ENCODE peak calls at places on chromosomes 1 and 21, in nine cellular contexts. T is endothelial cell of umbilical vein, Y is trophoblast cell, B is GM23248, V is mammary epithelial cell, R is neural progenitor cell, C is MM.1S, E is fibroblast of lung, G is HCT116. N is an unnamed sample.

GRCh38 chr21:41707231-41707988 is 59.4 kb downstream of the RIPK4 start:
- DNase-seq in C (peak; percentile 25), V (peak; percentile 74), B (no peak), T (no peak), E (no peak), R (no peak), G (peak; percentile 26), Y (peak; percentile 37), N (no peak)

GRCh38 chr1:5980314-5981008 is 11.8 kb downstream of the NPHP4 start:
- DNase-seq in Y (no peak), E (peak; percentile 11), R (peak; percentile 84), C (no peak), T (no peak), G (peak; percentile 51), B (peak; percentile 70), V (no peak), N (peak; percentile 29)

GRCh38 chr1:155166373-155167165 is 6.5 kb downstream of the KRTCAP2 start:
- DNase-seq in C (no peak), T (peak; percentile 86), V (no peak), G (no peak), R (peak; percentile 78), E (peak; percentile 14), B (no peak), Y (peak; percentile 98), N (no peak)

GRCh38 chr1:247293047-247293446 is 37.2 kb downstream of the VN1R5 start:
- DNase-seq in Y (no peak), G (no peak), V (no peak), E (peak; percentile 12), B (peak; percentile 18), C (no peak), R (peak; percentile 27), T (no peak), N (no peak)

GRCh38 chr1:87331319-87332269 is 2.9 kb downstream of the LMO4 start:
- DNase-seq in Y (peak; percentile 88), R (peak; percentile 92), T (peak; percentile 67), C (peak; percentile 81), V (peak; percentile 78), G (peak; percentile 80), B (peak; percentile 77), E (peak; percentile 79), N (no peak)

GRCh38 chr1:31855038-31855845 is 39.4 kb upstream of the SPOCD1 start:
- DNase-seq in Y (peak; percentile 65), T (no peak), R (no peak), B (peak; percentile 71), E (peak; percentile 61), V (peak; percentile 10), C (no peak), G (no peak), N (no peak)

GRCh38 chr1:211751438-211751837 is 76.0 kb upstream of the NEK2 start:
- DNase-seq in E (no peak), G (no peak), Y (no peak), T (no peak), V (no peak), C (no peak), B (no peak), R (no peak), N (no peak)

GRCh38 chr21:16086121-16086520 is 356.3 kb downstream of the USP25 start:
- DNase-seq in C (no peak), V (no peak), B (no peak), E (no peak), Y (no peak), R (no peak), G (no peak), T (no peak), N (no peak)

GRCh38 chr1:155120253-155120652 is 7.4 kb upstream of the EFNA1 start:
- DNase-seq in B (no peak), G (no peak), Y (peak; percentile 87), R (no peak), E (no peak), T (no peak), V (no peak), C (no peak), N (no peak)

GRCh38 chr1:184362876-184363275 is 24.0 kb upstream of the C1orf21 start:
- DNase-seq in Y (peak; percentile 85), G (no peak), E (peak; percentile 88), C (no peak), V (no peak), T (no peak), B (peak; percentile 59), R (no peak), N (no peak)

GRCh38 chr1:169784102-169784501 is 10.6 kb downstream of the METTL18 start:
- DNase-seq in C (no peak), B (no peak), E (no peak), R (no peak), T (no peak), G (no peak), V (peak; percentile 25), Y (no peak), N (no peak)

GRCh38 chr1:182616130-182617074 is 12.2 kb upstream of the RGS16 start:
- DNase-seq in R (peak; percentile 81), Y (no peak), G (no peak), B (peak; percentile 70), C (peak; percentile 92), V (peak; percentile 6), E (peak; percentile 82), T (peak; percentile 17), N (peak; percentile 86)

GRCh38 chr1:200780545-200781444 is 42.1 kb downstream of the CAMSAP2 start:
- DNase-seq in R (peak; percentile 7), T (peak; percentile 59), Y (no peak), B (peak; percentile 53), C (peak; percentile 80), G (no peak), V (no peak), E (peak; percentile 69), N (no peak)

GRCh38 chr1:22920026-22920733 is 52.5 kb downstream of the LACTBL1 start:
- DNase-seq in B (no peak), R (peak; percentile 26), E (no peak), V (no peak), T (no peak), Y (no peak), G (no peak), C (no peak), N (no peak)

GRCh38 chr1:22920734-22921451 is 51.8 kb downstream of the LACTBL1 start:
- DNase-seq in V (no peak), E (no peak), Y (no peak), B (no peak), T (peak; percentile 48), C (no peak), R (no peak), G (no peak), N (no peak)

GRCh38 chr1:22922640-22923039 is 50.0 kb downstream of the LACTBL1 start:
- DNase-seq in T (peak; percentile 73), Y (no peak), B (no peak), E (peak; percentile 8), V (peak; percentile 14), C (no peak), G (no peak), R (no peak), N (no peak)

GRCh38 chr1:22919341-22920025 is 53.2 kb downstream of the LACTBL1 start:
- DNase-seq in G (no peak), Y (peak; percentile 92), V (no peak), E (no peak), T (no peak), B (peak; percentile 24), C (no peak), R (no peak), N (no peak)

GRCh38 chr1:22921452-22922126 is 51.1 kb downstream of the LACTBL1 start:
- DNase-seq in C (no peak), T (no peak), Y (no peak), B (no peak), V (no peak), G (no peak), E (no peak), R (no peak), N (no peak)
- H3K4me2 ChIP-seq in C (no peak overlapping the region), T (no peak overlapping the region), Y (no peak overlapping the region), B (no peak overlapping the region), V (no peak overlapping the region), G (no peak overlapping the region), E (no peak overlapping the region), R (no peak overlapping the region), N (no peak overlapping the region)

GRCh38 chr1:27567183-27567526 is 36.8 kb downstream of the AHDC1 start:
- DNase-seq in G (no peak), T (no peak), R (peak; percentile 97), E (no peak), C (no peak), Y (no peak), B (no peak), V (no peak), N (no peak)
- H3K79me2 ChIP-seq in G (peaks cover 54% of the 10 kb centered on the region), T (no peaks in the 10 kb centered on the region), R (peaks cover 86% of the 10 kb centered on the region), E (peaks cover 46% of the 10 kb centered on the region), C (no peaks in the 10 kb centered on the region), Y (peaks cover 52% of the 10 kb centered on the region), B (peaks cover 89% of the 10 kb centered on the region), V (peaks cover 93% of the 10 kb centered on the region), N (no peaks in the 10 kb centered on the region)

DNA sequence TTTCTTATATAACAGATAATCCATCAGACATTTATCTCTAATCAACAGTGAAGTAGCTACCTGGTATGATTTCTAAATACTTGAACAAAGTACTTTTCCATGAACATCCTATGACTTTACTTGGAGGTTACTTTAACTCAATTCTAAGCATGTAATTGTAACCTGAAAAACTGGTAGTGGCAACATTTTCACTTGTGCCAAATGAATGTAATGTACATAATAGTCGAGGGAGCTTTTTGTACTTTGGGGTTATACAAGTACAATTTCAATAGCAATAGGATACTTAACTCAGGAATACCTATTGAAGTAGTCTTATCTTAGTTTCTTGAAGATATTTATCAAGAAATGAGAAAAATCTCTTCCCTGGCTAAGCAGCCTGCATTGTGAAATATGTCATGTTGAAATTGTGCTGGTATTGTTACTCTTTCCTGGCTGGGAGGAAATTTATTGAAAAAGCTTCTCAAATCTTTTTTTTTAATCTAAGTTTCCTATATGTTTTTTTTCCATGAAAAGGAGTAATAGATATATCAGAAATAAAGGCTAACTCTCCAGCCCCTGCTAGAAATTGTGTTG is 33.7 kb upstream of the CACYBP start:
- DNase-seq in V (peak; percentile 32), E (no peak), Y (peak; percentile 100), C (no peak), G (no peak), T (peak; percentile 6), R (no peak), B (no peak), N (no peak)
- H3K4me1 ChIP-seq in V (peaks cover 10% of the 10 kb centered on the region), E (no peaks in the 10 kb centered on the region), Y (peaks cover 8% of the 10 kb centered on the region), C (peaks cover 77% of the 10 kb centered on the region), G (peaks cover 2% of the 10 kb centered on the region), T (peaks cover 28% of the 10 kb centered on the region), R (peaks cover 11% of the 10 kb centered on the region), B (peaks cover 18% of the 10 kb centered on the region), N (peaks cover 77% of the 10 kb centered on the region)

GRCh38 chr1:212858461-212859265 is 588 bp downstream of the FLVCR1 start:
- DNase-seq in Y (peak; percentile 38), E (peak; percentile 34), V (peak; percentile 48), C (peak; percentile 29), R (peak; percentile 32), T (peak; percentile 40), G (no peak), B (peak; percentile 70), N (peak; percentile 49)

GRCh38 chr1:212853658-212854057 is 4.4 kb upstream of the FLVCR1 start:
- DNase-seq in R (no peak), G (no peak), B (no peak), V (no peak), C (no peak), Y (no peak), T (no peak), E (no peak), N (no peak)

GRCh38 chr1:212860713-212861581 is 2.9 kb downstream of the FLVCR1 start:
- DNase-seq in R (peak; percentile 39), Y (no peak), T (no peak), G (no peak), B (peak; percentile 38), V (peak; percentile 4), E (peak; percentile 6), C (no peak), N (no peak)

GRCh38 chr1:212858055-212858460 is at the start of gene FLVCR1:
- DNase-seq in E (peak; percentile 93), G (peak; percentile 87), C (peak; percentile 99), Y (peak; percentile 97), V (peak; percentile 94), T (peak; percentile 94), R (peak; percentile 99), B (peak; percentile 99), N (peak; percentile 97)

GRCh38 chr1:212856755-212857154 is 1.3 kb upstream of the FLVCR1 start:
- DNase-seq in R (no peak), E (no peak), C (no peak), G (no peak), B (no peak), Y (no peak), T (no peak), V (no peak), N (no peak)
- H3K4me2 ChIP-seq in R (peak overlapping the region; percentile 90), E (peak overlapping the region; percentile 40), C (peak overlapping the region; percentile 95), G (peak overlapping the region; percentile 89), B (peak overlapping the region; percentile 56), Y (peak overlapping the region; percentile 79), T (no peak overlapping the region), V (peak overlapping the region; percentile 100), N (peak overlapping the region; percentile 81)